ENCODE peak calls at places on chromosomes 2 and 18, in eight cellular contexts. One of them, this sample, is unnamed.

GRCh38 chr2:8985561-8986326 is 17.7 kb downstream of the MBOAT2 start:
- DNase-seq in psoas muscle: no peak
- DNase-seq in CD8-positive, alpha-beta T cell: no peak
- DNase-seq in GM20000: no peak
- DNase-seq in endothelial cell of umbilical vein: no peak
- DNase-seq in ovary: no peak
- DNase-seq in WTC11: no peak
- DNase-seq in vagina: no peak
- DNase-seq in this sample: no peak

GRCh38 chr2:230661072-230661957 is 51.3 kb upstream of the CAB39 start:
- DNase-seq in GM20000: no peak
- DNase-seq in psoas muscle: no peak
- DNase-seq in ovary: no peak
- DNase-seq in WTC11: no peak
- DNase-seq in vagina: no peak
- DNase-seq in endothelial cell of umbilical vein: no peak
- DNase-seq in CD8-positive, alpha-beta T cell: peak
- DNase-seq in this sample: no peak

GRCh38 chr2:27095745-27096651 is 9.4 kb downstream of the KHK start:
- DNase-seq in ovary: peak
- DNase-seq in WTC11: peak
- DNase-seq in vagina: no peak
- DNase-seq in CD8-positive, alpha-beta T cell: peak
- DNase-seq in endothelial cell of umbilical vein: peak
- DNase-seq in psoas muscle: peak
- DNase-seq in GM20000: peak
- DNase-seq in this sample: peak

GRCh38 chr2:59339121-59339836 is 1098.2 kb upstream of the FANCL start:
- DNase-seq in psoas muscle: no peak
- DNase-seq in vagina: no peak
- DNase-seq in endothelial cell of umbilical vein: no peak
- DNase-seq in GM20000: no peak
- DNase-seq in CD8-positive, alpha-beta T cell: no peak
- DNase-seq in ovary: no peak
- DNase-seq in WTC11: no peak
- DNase-seq in this sample: no peak

GRCh38 chr2:177633111-177633510 is 240.5 kb downstream of the AGPS start:
- DNase-seq in ovary: no peak
- DNase-seq in endothelial cell of umbilical vein: no peak
- DNase-seq in psoas muscle: no peak
- DNase-seq in CD8-positive, alpha-beta T cell: no peak
- DNase-seq in WTC11: no peak
- DNase-seq in vagina: no peak
- DNase-seq in GM20000: no peak
- DNase-seq in this sample: no peak

GRCh38 chr2:116513991-116514390 is 1300.5 kb upstream of the DDX18 start:
- DNase-seq in ovary: no peak
- DNase-seq in WTC11: no peak
- DNase-seq in vagina: no peak
- DNase-seq in endothelial cell of umbilical vein: no peak
- DNase-seq in CD8-positive, alpha-beta T cell: no peak
- DNase-seq in GM20000: no peak
- DNase-seq in psoas muscle: no peak
- DNase-seq in this sample: no peak

GRCh38 chr2:33291278-33292013 is 185.0 kb upstream of the RASGRP3 start:
- DNase-seq in psoas muscle: no peak
- DNase-seq in WTC11: no peak
- DNase-seq in GM20000: no peak
- DNase-seq in endothelial cell of umbilical vein: peak
- DNase-seq in ovary: no peak
- DNase-seq in vagina: no peak
- DNase-seq in CD8-positive, alpha-beta T cell: no peak
- DNase-seq in this sample: no peak

GRCh38 chr2:224357098-224357901 is 44.6 kb downstream of the FAM124B start:
- DNase-seq in vagina: no peak
- DNase-seq in endothelial cell of umbilical vein: peak
- DNase-seq in CD8-positive, alpha-beta T cell: peak
- DNase-seq in GM20000: peak
- DNase-seq in psoas muscle: no peak
- DNase-seq in WTC11: peak
- DNase-seq in ovary: peak
- DNase-seq in this sample: peak

GRCh38 chr18:25453556-25454269 is 101.7 kb upstream of the ZNF521 start:
- DNase-seq in WTC11: no peak
- DNase-seq in psoas muscle: no peak
- DNase-seq in CD8-positive, alpha-beta T cell: no peak
- DNase-seq in ovary: no peak
- DNase-seq in vagina: no peak
- DNase-seq in GM20000: no peak
- DNase-seq in endothelial cell of umbilical vein: no peak
- DNase-seq in this sample: no peak

GRCh38 chr2:133135035-133135654 is 433.1 kb downstream of the NCKAP5 start:
- DNase-seq in vagina: no peak
- DNase-seq in GM20000: no peak
- DNase-seq in CD8-positive, alpha-beta T cell: no peak
- DNase-seq in endothelial cell of umbilical vein: no peak
- DNase-seq in psoas muscle: no peak
- DNase-seq in WTC11: no peak
- DNase-seq in ovary: no peak
- DNase-seq in this sample: no peak

GRCh38 chr18:42760290-42760689 is 355.2 kb downstream of the RIT2 start:
- DNase-seq in endothelial cell of umbilical vein: no peak
- DNase-seq in ovary: no peak
- DNase-seq in CD8-positive, alpha-beta T cell: no peak
- DNase-seq in GM20000: no peak
- DNase-seq in vagina: no peak
- DNase-seq in WTC11: no peak
- DNase-seq in psoas muscle: no peak
- DNase-seq in this sample: no peak

GRCh38 chr18:42752921-42753320 is 362.6 kb downstream of the RIT2 start:
- DNase-seq in vagina: no peak
- DNase-seq in CD8-positive, alpha-beta T cell: no peak
- DNase-seq in endothelial cell of umbilical vein: no peak
- DNase-seq in ovary: no peak
- DNase-seq in psoas muscle: no peak
- DNase-seq in GM20000: no peak
- DNase-seq in WTC11: peak
- DNase-seq in this sample: no peak

DNA sequence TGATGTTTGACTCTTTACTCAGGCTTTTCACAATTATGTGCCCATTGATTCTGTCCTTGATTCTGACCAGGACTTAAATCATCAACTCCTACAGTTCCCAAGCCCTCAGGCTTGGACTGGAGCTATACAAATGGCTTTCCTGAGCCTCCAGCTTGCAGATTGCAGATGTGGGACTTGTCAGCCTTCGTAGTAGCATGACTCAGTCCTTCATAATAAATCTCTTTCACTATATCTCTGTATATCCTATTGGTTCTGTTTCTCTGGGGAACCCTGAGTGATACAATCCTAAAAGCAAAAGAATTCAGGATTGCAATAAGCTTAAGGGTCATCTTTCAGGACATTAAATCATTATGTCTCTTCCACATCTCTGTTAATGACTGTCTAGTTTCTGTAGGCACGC is 356.6 kb downstream of the RIT2 start:
- DNase-seq in GM20000: no peak
- DNase-seq in vagina: no peak
- DNase-seq in ovary: no peak
- DNase-seq in CD8-positive, alpha-beta T cell: no peak
- DNase-seq in endothelial cell of umbilical vein: no peak
- DNase-seq in psoas muscle: no peak
- DNase-seq in WTC11: no peak
- DNase-seq in this sample: no peak
- TF ChIP-seq CTCF in GM20000: no peak
- TF ChIP-seq CTCF in vagina: no peak
- TF ChIP-seq CTCF in ovary: no peak
- TF ChIP-seq CTCF in CD8-positive, alpha-beta T cell: no peak
- TF ChIP-seq CTCF in endothelial cell of umbilical vein: no peak
- TF ChIP-seq CTCF in psoas muscle: no peak
- TF ChIP-seq CTCF in WTC11: no peak
- TF ChIP-seq CTCF in this sample: no peak

GRCh38 chr2:127700527-127701192 is 637 bp upstream of the SFT2D3 start:
- DNase-seq in GM20000: peak
- DNase-seq in endothelial cell of umbilical vein: no peak
- DNase-seq in vagina: no peak
- DNase-seq in CD8-positive, alpha-beta T cell: no peak
- DNase-seq in WTC11: peak
- DNase-seq in ovary: peak
- DNase-seq in psoas muscle: peak
- DNase-seq in this sample: peak
- TF ChIP-seq CTCF in GM20000: no peak
- TF ChIP-seq CTCF in endothelial cell of umbilical vein: no peak
- TF ChIP-seq CTCF in vagina: no peak
- TF ChIP-seq CTCF in CD8-positive, alpha-beta T cell: no peak
- TF ChIP-seq CTCF in WTC11: no peak
- TF ChIP-seq CTCF in ovary: no peak
- TF ChIP-seq CTCF in psoas muscle: no peak
- TF ChIP-seq CTCF in this sample: no peak

GRCh38 chr18:13573750-13574149 is 152.6 kb downstream of the FAM210A start:
- DNase-seq in vagina: no peak
- DNase-seq in GM20000: no peak
- DNase-seq in endothelial cell of umbilical vein: no peak
- DNase-seq in ovary: no peak
- DNase-seq in CD8-positive, alpha-beta T cell: no peak
- DNase-seq in WTC11: no peak
- DNase-seq in psoas muscle: no peak
- DNase-seq in this sample: no peak

GRCh38 chr18:13570216-13570615 is 156.1 kb downstream of the FAM210A start:
- DNase-seq in WTC11: no peak
- DNase-seq in psoas muscle: no peak
- DNase-seq in ovary: no peak
- DNase-seq in CD8-positive, alpha-beta T cell: no peak
- DNase-seq in GM20000: no peak
- DNase-seq in endothelial cell of umbilical vein: no peak
- DNase-seq in vagina: no peak
- DNase-seq in this sample: no peak

GRCh38 chr18:13570856-13571495 is 155.4 kb downstream of the FAM210A start:
- DNase-seq in WTC11: no peak
- DNase-seq in GM20000: no peak
- DNase-seq in psoas muscle: no peak
- DNase-seq in CD8-positive, alpha-beta T cell: no peak
- DNase-seq in ovary: no peak
- DNase-seq in vagina: no peak
- DNase-seq in endothelial cell of umbilical vein: no peak
- DNase-seq in this sample: no peak

GRCh38 chr18:13572721-13573120 is 153.6 kb downstream of the FAM210A start:
- DNase-seq in CD8-positive, alpha-beta T cell: no peak
- DNase-seq in ovary: no peak
- DNase-seq in psoas muscle: no peak
- DNase-seq in endothelial cell of umbilical vein: no peak
- DNase-seq in vagina: peak
- DNase-seq in WTC11: no peak
- DNase-seq in GM20000: no peak
- DNase-seq in this sample: no peak

DNA sequence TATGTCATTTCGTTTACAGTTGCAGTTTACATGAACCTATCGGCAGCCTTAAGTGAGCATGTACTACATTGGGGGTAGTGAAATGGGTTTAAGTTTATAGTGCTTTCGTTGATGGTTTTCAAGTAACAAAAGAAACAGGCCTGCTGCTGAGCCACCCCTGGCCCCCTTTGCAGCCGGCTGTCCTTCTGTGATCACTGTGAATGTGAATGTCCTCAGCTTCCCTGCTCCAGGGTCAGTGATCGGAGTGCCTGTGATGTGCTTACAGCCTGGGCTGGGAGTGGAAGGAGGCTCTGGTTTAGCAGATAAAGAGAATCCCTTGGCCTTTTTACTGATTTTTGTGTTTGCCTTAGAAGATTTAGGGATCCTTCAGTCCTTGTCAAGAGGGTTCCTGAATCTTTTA is 154.2 kb downstream of the FAM210A start:
- DNase-seq in WTC11: no peak
- DNase-seq in GM20000: no peak
- DNase-seq in endothelial cell of umbilical vein: no peak
- DNase-seq in vagina: peak
- DNase-seq in ovary: no peak
- DNase-seq in psoas muscle: no peak
- DNase-seq in CD8-positive, alpha-beta T cell: no peak
- DNase-seq in this sample: no peak
- TF ChIP-seq CTCF in WTC11: no peak
- TF ChIP-seq CTCF in GM20000: no peak
- TF ChIP-seq CTCF in endothelial cell of umbilical vein: no peak
- TF ChIP-seq CTCF in vagina: no peak
- TF ChIP-seq CTCF in ovary: no peak
- TF ChIP-seq CTCF in psoas muscle: no peak
- TF ChIP-seq CTCF in CD8-positive, alpha-beta T cell: no peak
- TF ChIP-seq CTCF in this sample: no peak

GRCh38 chr2:199958014-199958413 is 2.6 kb downstream of the MAIP1 start:
- DNase-seq in ovary: no peak
- DNase-seq in WTC11: no peak
- DNase-seq in GM20000: no peak
- DNase-seq in endothelial cell of umbilical vein: no peak
- DNase-seq in psoas muscle: no peak
- DNase-seq in CD8-positive, alpha-beta T cell: no peak
- DNase-seq in vagina: no peak
- DNase-seq in this sample: no peak

GRCh38 chr2:199956062-199956380 is 639 bp downstream of the MAIP1 start:
- DNase-seq in WTC11: no peak
- DNase-seq in endothelial cell of umbilical vein: no peak
- DNase-seq in GM20000: no peak
- DNase-seq in psoas muscle: no peak
- DNase-seq in vagina: no peak
- DNase-seq in CD8-positive, alpha-beta T cell: no peak
- DNase-seq in ovary: no peak
- DNase-seq in this sample: no peak

GRCh38 chr2:199951023-199951422 is 4.3 kb downstream of the TYW5 start:
- DNase-seq in ovary: no peak
- DNase-seq in CD8-positive, alpha-beta T cell: no peak
- DNase-seq in WTC11: no peak
- DNase-seq in vagina: no peak
- DNase-seq in endothelial cell of umbilical vein: no peak
- DNase-seq in GM20000: no peak
- DNase-seq in psoas muscle: no peak
- DNase-seq in this sample: no peak

GRCh38 chr2:199955007-199955338 is 318 bp downstream of the TYW5 start:
- DNase-seq in GM20000: peak
- DNase-seq in WTC11: no peak
- DNase-seq in endothelial cell of umbilical vein: no peak
- DNase-seq in psoas muscle: no peak
- DNase-seq in ovary: no peak
- DNase-seq in CD8-positive, alpha-beta T cell: no peak
- DNase-seq in vagina: no peak
- DNase-seq in this sample: peak

DNA sequence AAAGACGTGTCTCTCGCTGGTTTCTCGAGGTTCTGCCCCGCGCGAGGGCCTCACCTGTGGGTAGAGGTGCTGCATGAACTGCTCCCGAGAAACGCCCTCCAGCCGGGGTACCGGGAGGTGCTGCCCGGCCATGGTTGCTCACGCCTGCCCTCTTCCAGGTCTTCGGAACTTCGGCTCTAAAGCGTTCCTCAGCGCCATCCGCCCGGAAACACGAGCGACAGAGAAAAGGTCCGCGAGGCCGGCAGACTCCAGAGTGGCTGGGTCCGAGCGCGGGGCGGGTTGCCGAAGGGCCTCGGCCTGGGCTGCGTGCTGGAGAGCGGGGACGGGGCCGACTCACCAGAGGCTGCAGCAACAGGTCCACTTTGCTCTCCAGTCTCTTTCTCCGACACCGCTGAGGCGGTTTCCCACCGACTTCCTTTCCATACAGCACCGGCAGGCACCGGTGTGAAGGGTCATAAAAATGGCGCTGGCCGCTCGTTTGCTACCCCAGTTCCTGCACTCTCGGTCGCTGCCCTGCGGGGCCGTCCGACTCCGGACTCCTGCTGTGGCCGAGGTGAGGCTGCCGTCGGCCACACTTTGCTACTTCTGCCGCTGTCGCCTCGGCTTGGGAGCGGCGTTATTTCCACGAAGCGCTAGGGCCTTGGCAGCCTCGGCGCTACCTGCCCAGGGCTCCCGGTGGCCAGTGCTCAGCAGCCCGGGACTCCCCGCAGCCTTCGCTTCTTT is at the start of the genes MAIP1 and TYW5:
- DNase-seq in endothelial cell of umbilical vein: peak
- DNase-seq in psoas muscle: peak
- DNase-seq in ovary: peak
- DNase-seq in CD8-positive, alpha-beta T cell: peak
- DNase-seq in vagina: no peak
- DNase-seq in WTC11: peak
- DNase-seq in GM20000: peak
- DNase-seq in this sample: peak
- TF ChIP-seq CTCF in endothelial cell of umbilical vein: no peak
- TF ChIP-seq CTCF in psoas muscle: peak
- TF ChIP-seq CTCF in ovary: no peak
- TF ChIP-seq CTCF in CD8-positive, alpha-beta T cell: no peak
- TF ChIP-seq CTCF in vagina: peak
- TF ChIP-seq CTCF in WTC11: no peak
- TF ChIP-seq CTCF in GM20000: no peak
- TF ChIP-seq CTCF in this sample: peak